ENCODE peak calls at places on chromosomes 6 and 20, in four cellular contexts. E is HCT116, V is astrocyte of the cerebellum, T is body of pancreas. M is an unnamed sample.
A peak's percentile ranks its signal among the peaks of the same experiment; 100 is the strongest.

GRCh38 chr20:7744411-7744810 is 195.8 kb downstream of the HAO1 start:
- DNase-seq in E (no peak), V (no peak), T (no peak), M (no peak)

GRCh38 chr20:37968726-37969401 is 64.4 kb downstream of the TTI1 start:
- DNase-seq in E (no peak), V (no peak), T (no peak), M (no peak)

GRCh38 chr20:31505903-31506302 is 8.3 kb upstream of the HM13 start:
- DNase-seq in E (no peak), V (no peak), T (no peak), M (no peak)

GRCh38 chr6:145670306-145670705 is 65.0 kb downstream of the EPM2A start:
- DNase-seq in E (no peak), V (no peak), T (no peak), M (no peak)

GRCh38 chr20:9392892-9393857 is 121.2 kb upstream of the LAMP5 start:
- DNase-seq in E (peak; percentile 41), V (peak; percentile 55), T (peak; percentile 30), M (peak; percentile 32)

GRCh38 chr20:16821211-16822089 is 73.3 kb downstream of the OTOR start:
- DNase-seq in E (peak; percentile 31), V (peak; percentile 15), T (no peak), M (no peak)

GRCh38 chr20:35881676-35882075 is 72.6 kb downstream of the SCAND1 start:
- DNase-seq in E (no peak), V (no peak), T (no peak), M (no peak)

GRCh38 chr6:13794184-13794583 is 20.2 kb downstream of the MCUR1 start:
- DNase-seq in E (no peak), V (no peak), T (no peak), M (no peak)

GRCh38 chr6:16687045-16687444 is 74.2 kb downstream of the ATXN1 start:
- DNase-seq in E (no peak), V (no peak), T (no peak), M (no peak)

GRCh38 chr6:144062757-144063156 is 32.6 kb downstream of the SF3B5 start:
- DNase-seq in E (no peak), V (no peak), T (no peak), M (no peak)

GRCh38 chr6:47188588-47189021 is 121.1 kb downstream of the TNFRSF21 start:
- DNase-seq in E (peak; percentile 80), V (peak; percentile 18), T (peak; percentile 24), M (no peak)

DNA sequence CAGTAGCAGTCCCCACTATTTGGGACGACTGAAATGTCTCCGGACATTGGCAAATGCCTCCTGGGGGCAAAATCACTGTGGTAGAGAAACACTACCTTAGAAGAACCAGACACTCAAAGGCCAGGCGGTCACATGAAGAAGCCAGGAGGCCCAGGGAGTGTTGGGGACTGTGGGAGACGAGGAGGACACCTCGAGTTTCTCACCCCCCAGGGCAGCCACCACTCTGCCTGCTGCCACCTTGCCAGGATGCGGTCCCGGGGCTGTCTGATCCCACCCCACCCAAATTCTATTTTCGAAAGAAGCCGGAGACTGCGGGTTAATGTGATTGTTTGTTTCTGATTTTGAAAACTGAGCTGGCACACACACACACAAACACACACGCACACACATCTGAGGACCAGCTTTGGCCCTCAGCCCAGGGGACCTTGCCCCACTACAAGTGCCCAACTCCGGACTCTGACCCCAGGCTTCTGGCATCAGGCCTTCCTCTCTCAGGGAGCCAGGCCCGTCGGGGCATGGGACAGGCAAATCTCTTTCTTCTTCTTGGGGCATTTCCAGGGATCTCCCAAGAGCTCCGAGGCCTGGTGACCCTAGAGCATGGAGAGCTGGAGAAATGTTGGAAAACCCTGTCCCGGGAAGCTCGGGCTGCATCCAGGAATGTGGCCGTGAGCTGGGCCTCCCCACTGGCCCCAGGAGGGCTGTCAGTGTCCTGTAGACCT is 187.5 kb upstream of the PMEPA1 start:
- DNase-seq in E (no peak), V (no peak), T (peak; percentile 16), M (no peak)
- TF ChIP-seq CTCF in E (no peak), V (no peak), T (no peak), M (no peak)

GRCh38 chr6:2848851-2849250 is 7.2 kb upstream of the SERPINB1 start:
- DNase-seq in E (no peak), V (no peak), T (no peak), M (no peak)

GRCh38 chr6:2851727-2852513 is 10.3 kb upstream of the SERPINB1 start:
- DNase-seq in E (no peak), V (no peak), T (no peak), M (no peak)

GRCh38 chr6:2852921-2853322 is 11.3 kb upstream of the SERPINB1 start:
- DNase-seq in E (no peak), V (no peak), T (no peak), M (no peak)

GRCh38 chr6:2852514-2852855 is 10.8 kb upstream of the SERPINB1 start:
- DNase-seq in E (no peak), V (no peak), T (no peak), M (no peak)

GRCh38 chr6:2850480-2851150 is 9.0 kb upstream of the SERPINB1 start:
- DNase-seq in E (no peak), V (no peak), T (no peak), M (no peak)
- H3K4me3 ChIP-seq in E (no peak overlapping the region), V (no peak overlapping the region), T (no peak overlapping the region), M (no peak overlapping the region)

GRCh38 chr20:62378215-62378614 is 8.7 kb upstream of the RPS21 start:
- DNase-seq in E (no peak), V (no peak), T (no peak), M (no peak)

GRCh38 chr20:62377064-62377461 is 9.8 kb upstream of the RPS21 start:
- DNase-seq in E (no peak), V (no peak), T (no peak), M (no peak)

GRCh38 chr20:62374431-62375152 is 7.5 kb upstream of the LAMA5 start:
- DNase-seq in E (no peak), V (no peak), T (no peak), M (no peak)

GRCh38 chr20:62377615-62378085 is 9.3 kb upstream of the RPS21 start:
- DNase-seq in E (no peak), V (no peak), T (no peak), M (no peak)

GRCh38 chr20:62376112-62377063 is 9.3 kb upstream of the LAMA5 start:
- DNase-seq in E (no peak), V (no peak), T (peak; percentile 59), M (no peak)
- TF ChIP-seq CTCF in E (peak; percentile 29), V (peak; percentile 54), T (peak; percentile 67), M (no peak)

GRCh38 chr20:57256205-57256604 is 10.2 kb downstream of the BMP7 start:
- DNase-seq in E (no peak), V (no peak), T (no peak), M (no peak)
- H3K4me3 ChIP-seq in E (no peak overlapping the region), V (no peak overlapping the region), T (no peak overlapping the region), M (no peak overlapping the region)

GRCh38 chr6:5135783-5136376 is 50.7 kb downstream of the PPP1R3G start:
- DNase-seq in E (peak; percentile 27), V (no peak), T (no peak), M (no peak)
- TF ChIP-seq CTCF in E (peak; percentile 86), V (peak; percentile 75), T (peak; percentile 45), M (peak; percentile 15)

GRCh38 chr20:56631318-56631989 is 2.3 kb downstream of the TFAP2C start:
- DNase-seq in E (no peak), V (no peak), T (no peak), M (no peak)

GRCh38 chr20:56629464-56630085 is 469 bp downstream of the TFAP2C start:
- DNase-seq in E (no peak), V (no peak), T (no peak), M (no peak)

GRCh38 chr20:56630086-56630493 is 984 bp downstream of the TFAP2C start:
- DNase-seq in E (peak; percentile 54), V (peak; percentile 68), T (peak; percentile 63), M (peak; percentile 90)

GRCh38 chr20:56631990-56632327 is 2.9 kb downstream of the TFAP2C start:
- DNase-seq in E (no peak), V (no peak), T (no peak), M (no peak)

DNA sequence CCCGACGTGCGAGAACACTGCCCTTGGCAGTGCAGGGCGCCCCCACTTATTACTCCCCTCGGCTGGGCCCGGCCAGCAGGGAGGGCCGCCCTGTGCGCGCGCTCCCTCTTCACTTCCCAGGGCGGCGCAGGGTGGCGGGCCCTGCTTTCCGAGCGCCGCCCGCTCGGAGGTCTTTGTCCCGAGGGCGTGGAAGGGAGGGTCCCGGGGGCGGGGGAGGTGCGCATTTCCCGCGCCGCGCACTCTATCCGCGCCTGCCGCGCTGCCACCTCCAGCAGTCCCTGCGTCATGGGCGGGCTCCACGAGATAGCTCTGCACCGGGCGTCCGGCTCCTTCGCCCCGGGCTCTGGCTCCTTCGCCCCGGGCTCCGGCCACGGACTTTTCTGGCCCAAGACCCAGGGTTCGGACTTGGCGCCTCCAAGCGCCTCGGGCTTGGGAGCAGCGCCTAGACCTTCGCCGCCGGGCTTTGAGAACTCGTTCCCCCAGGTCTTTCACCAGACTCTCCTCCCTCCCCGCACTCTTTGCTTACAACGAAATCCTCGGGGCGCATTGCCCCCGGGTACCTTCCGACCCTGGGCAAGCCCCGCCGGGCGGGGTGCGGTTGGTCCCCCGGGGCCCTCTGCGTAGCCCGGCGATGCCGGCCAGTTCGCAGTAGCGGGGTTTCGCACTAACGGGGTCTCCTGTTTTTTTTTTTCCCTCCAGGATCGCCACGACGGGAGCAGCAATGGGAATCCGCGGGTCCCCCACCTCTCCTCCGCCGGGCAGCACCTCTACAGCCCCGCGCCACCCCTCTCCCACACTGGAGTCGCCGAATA is 1.6 kb downstream of the TFAP2C start:
- DNase-seq in E (no peak), V (no peak), T (no peak), M (no peak)
- H3K4me3 ChIP-seq in E (peak overlapping the region; percentile 61), V (peak overlapping the region; percentile 83), T (peak overlapping the region; percentile 22), M (peak overlapping the region; percentile 98)

GRCh38 chr20:45105317-45105716 is 4.4 kb upstream of the KCNS1 start:
- DNase-seq in E (no peak), V (no peak), T (no peak), M (no peak)
- TF ChIP-seq CTCF in E (no peak), V (no peak), T (no peak), M (no peak)

DNA sequence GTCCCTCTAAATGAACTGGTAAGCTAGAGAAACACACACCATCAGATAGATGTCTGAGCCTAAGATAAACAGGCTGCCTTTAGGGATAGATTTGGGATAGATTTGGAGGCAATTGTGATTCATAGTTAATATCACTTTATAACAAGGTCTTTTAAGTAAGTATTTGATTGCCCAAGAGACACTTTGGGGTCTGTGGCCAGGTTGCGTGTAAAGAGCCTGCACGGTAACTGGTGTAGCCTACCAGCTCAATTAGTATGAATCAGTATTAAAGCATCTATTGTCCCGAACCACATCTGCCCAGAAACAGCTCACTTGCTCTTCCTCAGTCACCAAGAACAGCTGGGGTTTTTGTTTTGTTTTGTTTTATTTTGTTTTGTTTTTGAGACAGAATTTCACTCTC is 193.3 kb downstream of the SASH1 start:
- DNase-seq in E (no peak), V (no peak), T (no peak), M (no peak)
- H3K4me3 ChIP-seq in E (no peak overlapping the region), V (no peak overlapping the region), T (no peak overlapping the region), M (no peak overlapping the region)

DNA sequence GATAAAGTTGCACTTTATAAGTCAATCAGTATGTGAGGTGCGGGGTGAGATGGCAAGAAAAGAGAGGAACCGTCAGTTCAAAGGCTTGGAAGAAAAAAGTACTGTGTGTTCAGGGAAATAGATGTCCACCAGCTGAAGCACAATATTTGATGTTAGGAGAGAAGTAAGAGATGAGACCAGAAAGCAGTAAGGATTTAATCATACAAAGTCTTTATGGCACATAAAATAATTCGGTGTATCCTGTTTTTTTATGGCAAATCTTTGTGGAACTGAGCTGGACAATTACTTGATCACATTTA is 197.2 kb downstream of the FAXC start:
- DNase-seq in E (no peak), V (no peak), T (no peak), M (no peak)
- TF ChIP-seq CTCF in E (no peak), V (no peak), T (no peak), M (no peak)

M was measured in LNCaP clone FGC.